ENCODE peak calls at places on chromosomes 6 and 20, in five cellular contexts. One of them, this sample, is unnamed.
A peak's percentile ranks its signal among the peaks of the same experiment; 100 is the strongest.

GRCh38 chr20:23686046-23686750 is 2.6 kb downstream of the CST4 start:
- DNase-seq in stomach: no peak
- DNase-seq in fibroblast of mammary gland: no peak
- DNase-seq in AG04450: no peak
- DNase-seq in HCT116: no peak
- DNase-seq in this sample: no peak

GRCh38 chr6:41182069-41183034 is 18.6 kb downstream of the TREML2 start:
- DNase-seq in stomach: peak; percentile 49
- DNase-seq in AG04450: peak; percentile 4
- DNase-seq in HCT116: peak; percentile 59
- DNase-seq in fibroblast of mammary gland: peak; percentile 54
- DNase-seq in this sample: no peak

GRCh38 chr6:32439708-32440214 is at the start of gene HLA-DRA:
- DNase-seq in AG04450: peak; percentile 4
- DNase-seq in stomach: no peak
- DNase-seq in HCT116: peak; percentile 72
- DNase-seq in fibroblast of mammary gland: peak; percentile 59
- DNase-seq in this sample: no peak

GRCh38 chr6:73180718-73181619 is 44.3 kb downstream of the KHDC1L start:
- DNase-seq in HCT116: peak; percentile 39
- DNase-seq in fibroblast of mammary gland: peak; percentile 75
- DNase-seq in stomach: no peak
- DNase-seq in AG04450: peak; percentile 44
- DNase-seq in this sample: no peak

GRCh38 chr20:45354423-45355208 is 6.4 kb upstream of the SDC4 start:
- DNase-seq in AG04450: no peak
- DNase-seq in fibroblast of mammary gland: no peak
- DNase-seq in stomach: no peak
- DNase-seq in HCT116: no peak
- DNase-seq in this sample: no peak

GRCh38 chr20:4151991-4152695 is 136.8 kb upstream of the RNF24 start:
- DNase-seq in fibroblast of mammary gland: peak; percentile 48
- DNase-seq in stomach: no peak
- DNase-seq in HCT116: no peak
- DNase-seq in AG04450: no peak
- DNase-seq in this sample: no peak

GRCh38 chr6:134308800-134309199 is 9.1 kb downstream of the SGK1 start:
- DNase-seq in HCT116: no peak
- DNase-seq in stomach: no peak
- DNase-seq in AG04450: no peak
- DNase-seq in fibroblast of mammary gland: no peak
- DNase-seq in this sample: no peak

GRCh38 chr6:137767931-137768690 is 98.9 kb upstream of the TNFAIP3 start:
- DNase-seq in HCT116: no peak
- DNase-seq in AG04450: no peak
- DNase-seq in fibroblast of mammary gland: peak; percentile 88
- DNase-seq in stomach: no peak
- DNase-seq in this sample: no peak

GRCh38 chr6:129686941-129687627 is 22.9 kb downstream of the ARHGAP18 start:
- DNase-seq in HCT116: no peak
- DNase-seq in fibroblast of mammary gland: peak; percentile 48
- DNase-seq in AG04450: no peak
- DNase-seq in stomach: no peak
- DNase-seq in this sample: no peak

GRCh38 chr6:160357088-160357487 is 8.9 kb downstream of the SLC22A3 start:
- DNase-seq in stomach: no peak
- DNase-seq in AG04450: no peak
- DNase-seq in HCT116: no peak
- DNase-seq in fibroblast of mammary gland: no peak
- DNase-seq in this sample: no peak

GRCh38 chr20:38757145-38757800 is 9.0 kb downstream of the ACTR5 start:
- DNase-seq in AG04450: no peak
- DNase-seq in HCT116: no peak
- DNase-seq in stomach: no peak
- DNase-seq in fibroblast of mammary gland: no peak
- DNase-seq in this sample: no peak

GRCh38 chr6:92777146-92777740 is 642.1 kb downstream of the EPHA7 start:
- DNase-seq in HCT116: no peak
- DNase-seq in AG04450: no peak
- DNase-seq in fibroblast of mammary gland: peak; percentile 0
- DNase-seq in stomach: no peak
- DNase-seq in this sample: no peak

GRCh38 chr6:149545258-149545753 is 537 bp downstream of the PPIL4 start:
- DNase-seq in fibroblast of mammary gland: peak; percentile 71
- DNase-seq in stomach: peak; percentile 28
- DNase-seq in AG04450: peak; percentile 41
- DNase-seq in HCT116: no peak
- DNase-seq in this sample: peak; percentile 35

GRCh38 chr20:14879020-14879697 is 541.7 kb upstream of the FLRT3 start:
- DNase-seq in HCT116: peak; percentile 77
- DNase-seq in fibroblast of mammary gland: peak; percentile 84
- DNase-seq in AG04450: peak; percentile 4
- DNase-seq in stomach: no peak
- DNase-seq in this sample: no peak

GRCh38 chr6:79713701-79714322 is 82.7 kb downstream of the SH3BGRL2 start:
- DNase-seq in AG04450: no peak
- DNase-seq in fibroblast of mammary gland: peak; percentile 59
- DNase-seq in stomach: peak; percentile 35
- DNase-seq in HCT116: peak; percentile 47
- DNase-seq in this sample: no peak

GRCh38 chr20:48846516-48847492 is 19.0 kb upstream of the PREX1 start:
- DNase-seq in fibroblast of mammary gland: no peak
- DNase-seq in AG04450: no peak
- DNase-seq in HCT116: no peak
- DNase-seq in stomach: no peak
- DNase-seq in this sample: peak; percentile 61

GRCh38 chr6:166419268-166419667 is 36.5 kb upstream of the MPC1 start:
- DNase-seq in AG04450: no peak
- DNase-seq in stomach: no peak
- DNase-seq in fibroblast of mammary gland: peak; percentile 57
- DNase-seq in HCT116: no peak
- DNase-seq in this sample: no peak

GRCh38 chr20:45097485-45098095 is 3.3 kb downstream of the KCNS1 start:
- DNase-seq in fibroblast of mammary gland: peak; percentile 52
- DNase-seq in HCT116: no peak
- DNase-seq in stomach: no peak
- DNase-seq in AG04450: no peak
- DNase-seq in this sample: no peak

GRCh38 chr6:164882236-164882635 is 427.2 kb downstream of the C6orf118 start:
- DNase-seq in AG04450: no peak
- DNase-seq in stomach: no peak
- DNase-seq in fibroblast of mammary gland: no peak
- DNase-seq in HCT116: no peak
- DNase-seq in this sample: no peak

GRCh38 chr20:11267131-11267761 is 593.4 kb upstream of the JAG1 start:
- DNase-seq in fibroblast of mammary gland: peak; percentile 95
- DNase-seq in stomach: no peak
- DNase-seq in AG04450: peak; percentile 93
- DNase-seq in HCT116: peak; percentile 79
- DNase-seq in this sample: no peak

GRCh38 chr20:53708129-53708968 is 114.7 kb upstream of the ZNF217 start:
- DNase-seq in AG04450: peak; percentile 41
- DNase-seq in stomach: no peak
- DNase-seq in HCT116: no peak
- DNase-seq in fibroblast of mammary gland: peak; percentile 64
- DNase-seq in this sample: no peak

GRCh38 chr6:43747734-43748133 is 22.3 kb upstream of the VEGFA start:
- DNase-seq in fibroblast of mammary gland: no peak
- DNase-seq in HCT116: no peak
- DNase-seq in AG04450: no peak
- DNase-seq in stomach: no peak
- DNase-seq in this sample: no peak

GRCh38 chr6:93675856-93676255 is 256.5 kb upstream of the EPHA7 start:
- DNase-seq in stomach: no peak
- DNase-seq in fibroblast of mammary gland: no peak
- DNase-seq in AG04450: no peak
- DNase-seq in HCT116: no peak
- DNase-seq in this sample: no peak

GRCh38 chr6:81767163-81768000 is 14.9 kb upstream of the TENT5A start:
- DNase-seq in fibroblast of mammary gland: peak; percentile 87
- DNase-seq in AG04450: no peak
- DNase-seq in stomach: no peak
- DNase-seq in HCT116: no peak
- DNase-seq in this sample: no peak

GRCh38 chr20:14902432-14903089 is 565.1 kb upstream of the FLRT3 start:
- DNase-seq in AG04450: no peak
- DNase-seq in fibroblast of mammary gland: no peak
- DNase-seq in HCT116: no peak
- DNase-seq in stomach: no peak
- DNase-seq in this sample: no peak

GRCh38 chr6:89120371-89120770 is 2.5 kb upstream of the SRSF12 start:
- DNase-seq in AG04450: no peak
- DNase-seq in stomach: no peak
- DNase-seq in HCT116: no peak
- DNase-seq in fibroblast of mammary gland: peak; percentile 57
- DNase-seq in this sample: no peak

GRCh38 chr20:37075932-37076685 is 19.7 kb downstream of the RBL1 start:
- DNase-seq in fibroblast of mammary gland: no peak
- DNase-seq in HCT116: no peak
- DNase-seq in stomach: no peak
- DNase-seq in AG04450: no peak
- DNase-seq in this sample: no peak

GRCh38 chr20:14223806-14224205 is 113.6 kb downstream of the FLRT3 start:
- DNase-seq in stomach: no peak
- DNase-seq in AG04450: no peak
- DNase-seq in fibroblast of mammary gland: no peak
- DNase-seq in HCT116: no peak
- DNase-seq in this sample: no peak

GRCh38 chr20:19071902-19072498 is 140.4 kb upstream of the SLC24A3 start:
- DNase-seq in stomach: no peak
- DNase-seq in HCT116: no peak
- DNase-seq in fibroblast of mammary gland: no peak
- DNase-seq in AG04450: no peak
- DNase-seq in this sample: no peak

GRCh38 chr6:82183642-82184282 is 63.8 kb downstream of the IBTK start:
- DNase-seq in AG04450: no peak
- DNase-seq in fibroblast of mammary gland: peak; percentile 22
- DNase-seq in stomach: no peak
- DNase-seq in HCT116: no peak
- DNase-seq in this sample: no peak

GRCh38 chr20:46277602-46278001 is 30.7 kb downstream of the CDH22 start:
- DNase-seq in stomach: no peak
- DNase-seq in AG04450: no peak
- DNase-seq in HCT116: no peak
- DNase-seq in fibroblast of mammary gland: no peak
- DNase-seq in this sample: no peak

GRCh38 chr6:39388526-39389371 is 66.2 kb upstream of the KCNK16 start:
- DNase-seq in fibroblast of mammary gland: peak; percentile 2
- DNase-seq in stomach: no peak
- DNase-seq in HCT116: no peak
- DNase-seq in AG04450: no peak
- DNase-seq in this sample: no peak

GRCh38 chr6:166597711-166598440 is 11.4 kb upstream of the RAMACL start:
- DNase-seq in stomach: no peak
- DNase-seq in HCT116: no peak
- DNase-seq in fibroblast of mammary gland: no peak
- DNase-seq in AG04450: no peak
- DNase-seq in this sample: no peak

GRCh38 chr6:129429953-129430352 is 280.0 kb downstream of the ARHGAP18 start:
- DNase-seq in HCT116: no peak
- DNase-seq in stomach: no peak
- DNase-seq in fibroblast of mammary gland: no peak
- DNase-seq in AG04450: no peak
- DNase-seq in this sample: no peak

GRCh38 chr6:96157018-96157565 is 141.3 kb downstream of the FUT9 start:
- DNase-seq in stomach: no peak
- DNase-seq in fibroblast of mammary gland: no peak
- DNase-seq in HCT116: no peak
- DNase-seq in AG04450: no peak
- DNase-seq in this sample: no peak

GRCh38 chr6:150813993-150814359 is 51.5 kb upstream of the MTHFD1L start:
- DNase-seq in AG04450: no peak
- DNase-seq in fibroblast of mammary gland: peak; percentile 32
- DNase-seq in stomach: no peak
- DNase-seq in HCT116: peak; percentile 92
- DNase-seq in this sample: no peak

DNA sequence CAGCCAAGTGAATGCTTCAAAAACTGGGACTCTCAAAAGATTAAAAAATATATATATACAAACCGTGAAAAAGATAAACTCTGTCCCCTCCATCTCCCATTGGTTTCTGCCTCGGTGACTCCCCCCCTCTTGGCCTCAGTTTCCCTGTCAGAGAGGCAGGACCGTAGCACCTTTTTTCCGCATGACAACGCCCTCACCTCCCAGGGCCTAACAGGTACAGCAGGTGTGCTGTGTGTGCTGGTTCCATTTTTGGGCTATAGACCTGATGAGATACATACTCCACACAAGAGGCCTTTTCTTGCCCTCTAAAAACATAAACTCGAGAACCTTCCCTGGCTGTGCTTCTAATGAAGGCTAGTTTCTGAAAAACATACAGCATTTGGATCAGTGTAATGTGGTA is 49.5 kb downstream of the GNAS start:
- DNase-seq in AG04450: no peak
- DNase-seq in fibroblast of mammary gland: no peak
- DNase-seq in HCT116: no peak
- DNase-seq in stomach: no peak
- DNase-seq in this sample: no peak
- TF ChIP-seq CTCF in AG04450: no peak
- TF ChIP-seq CTCF in fibroblast of mammary gland: no peak
- TF ChIP-seq CTCF in HCT116: no peak
- TF ChIP-seq CTCF in stomach: no peak
- TF ChIP-seq CTCF in this sample: no peak

GRCh38 chr6:33579828-33580714 is at the start of gene BAK1:
- DNase-seq in HCT116: peak; percentile 83
- DNase-seq in stomach: peak; percentile 93
- DNase-seq in AG04450: peak; percentile 59
- DNase-seq in fibroblast of mammary gland: peak; percentile 85
- DNase-seq in this sample: peak; percentile 72
- TF ChIP-seq CTCF in HCT116: peak; percentile 33
- TF ChIP-seq CTCF in stomach: peak; percentile 46
- TF ChIP-seq CTCF in AG04450: peak; percentile 54
- TF ChIP-seq CTCF in fibroblast of mammary gland: peak; percentile 40
- TF ChIP-seq CTCF in this sample: no peak

GRCh38 chr6:3571836-3572235 is 115.0 kb upstream of the SLC22A23 start:
- DNase-seq in AG04450: no peak
- DNase-seq in stomach: no peak
- DNase-seq in HCT116: no peak
- DNase-seq in fibroblast of mammary gland: no peak
- DNase-seq in this sample: no peak
- TF ChIP-seq CTCF in AG04450: no peak
- TF ChIP-seq CTCF in stomach: no peak
- TF ChIP-seq CTCF in HCT116: no peak
- TF ChIP-seq CTCF in fibroblast of mammary gland: no peak
- TF ChIP-seq CTCF in this sample: no peak

GRCh38 chr6:83221886-83222479 is 28.8 kb downstream of the RWDD2A start:
- DNase-seq in HCT116: peak; percentile 18
- DNase-seq in fibroblast of mammary gland: peak; percentile 60
- DNase-seq in stomach: no peak
- DNase-seq in AG04450: no peak
- DNase-seq in this sample: no peak
- TF ChIP-seq CTCF in HCT116: peak; percentile 67
- TF ChIP-seq CTCF in fibroblast of mammary gland: peak; percentile 50
- TF ChIP-seq CTCF in stomach: peak; percentile 28
- TF ChIP-seq CTCF in AG04450: peak; percentile 57
- TF ChIP-seq CTCF in this sample: no peak

This sample was measured in activated B cell treated with CpG ODN at 0.5 μM for 24 hours.